ENCODE peak calls at places on chromosomes 2 and 18, in five cellular contexts. S is heart left ventricle, V is ovary, P is lower leg skin, O is pancreas. A is an unnamed sample.

GRCh38 chr2:46363535-46364170 is 66.4 kb downstream of the EPAS1 start:
- DNase-seq in O (no peak), P (no peak), V (no peak), S (no peak), A (no peak)

GRCh38 chr2:677056-677949 is at the start of gene TMEM18:
- DNase-seq in O (peak), V (peak), S (peak), P (peak), A (peak)

GRCh38 chr18:79576686-79577351 is 102.8 kb upstream of the CTDP1 start:
- DNase-seq in S (peak), O (peak), V (peak), P (no peak), A (no peak)

GRCh38 chr2:136225950-136226835 is 108.2 kb upstream of the CXCR4 start:
- DNase-seq in V (no peak), P (no peak), S (no peak), O (no peak), A (peak)

GRCh38 chr2:174949988-174950687 is 55.0 kb downstream of the CHN1 start:
- DNase-seq in S (no peak), O (no peak), P (no peak), V (no peak), A (no peak)

GRCh38 chr2:241491549-241492173 is 16.7 kb downstream of the STK25 start:
- DNase-seq in P (no peak), V (no peak), O (no peak), S (no peak), A (no peak)

GRCh38 chr2:54634564-54635511 is 88.6 kb upstream of the EML6 start:
- DNase-seq in O (no peak), P (peak), S (peak), V (peak), A (no peak)

GRCh38 chr2:55842009-55842408 is 81.6 kb downstream of the EFEMP1 start:
- DNase-seq in V (no peak), O (no peak), P (no peak), S (no peak), A (no peak)

GRCh38 chr2:158664987-158665386 is 130.1 kb upstream of the DAPL1 start:
- DNase-seq in O (no peak), P (no peak), S (no peak), V (no peak), A (no peak)

GRCh38 chr2:74425523-74425922 is 4.0 kb downstream of the WDR54 start:
- DNase-seq in P (no peak), V (no peak), S (no peak), O (no peak), A (no peak)

GRCh38 chr2:129302106-129302505 is 677.4 kb upstream of the RAB6C start:
- DNase-seq in S (no peak), P (no peak), O (no peak), V (no peak), A (no peak)

GRCh38 chr2:160336091-160336490 is 136.0 kb upstream of the ITGB6 start:
- DNase-seq in P (no peak), V (no peak), S (no peak), O (no peak), A (no peak)

GRCh38 chr2:31978436-31978835 is 32.4 kb downstream of the MEMO1 start:
- DNase-seq in S (no peak), O (no peak), V (no peak), P (no peak), A (no peak)

GRCh38 chr2:52386433-52386832 is 1354.5 kb upstream of the NRXN1 start:
- DNase-seq in O (no peak), V (no peak), P (no peak), S (no peak), A (no peak)

GRCh38 chr18:77065221-77065981 is 67.2 kb downstream of the MBP start:
- DNase-seq in P (no peak), O (no peak), S (peak), V (no peak), A (no peak)

GRCh38 chr2:109030870-109031480 is 42.0 kb upstream of the EDAR start:
- DNase-seq in S (no peak), O (no peak), V (no peak), P (no peak), A (no peak)

GRCh38 chr2:109033171-109033570 is 44.2 kb upstream of the EDAR start:
- DNase-seq in P (no peak), V (no peak), S (no peak), O (no peak), A (no peak)

GRCh38 chr2:109031481-109032228 is 42.6 kb upstream of the EDAR start:
- DNase-seq in O (peak), S (peak), V (peak), P (peak), A (peak)

GRCh38 chr2:109029444-109030193 is 40.6 kb upstream of the EDAR start:
- DNase-seq in P (no peak), S (no peak), V (no peak), O (no peak), A (no peak)

GRCh38 chr2:109032229-109032800 is 43.3 kb upstream of the EDAR start:
- DNase-seq in S (no peak), P (no peak), V (no peak), O (no peak), A (no peak)
- H3K4me3 ChIP-seq in S (peak), P (no peak), V (no peak), O (peak), A (no peak)

GRCh38 chr18:25228410-25228809 is 123.6 kb downstream of the ZNF521 start:
- DNase-seq in V (no peak), S (no peak), P (no peak), O (no peak), A (no peak)
- H3K4me3 ChIP-seq in V (no peak), S (no peak), P (no peak), O (no peak), A (no peak)

GRCh38 chr2:9914384-9915065 is 37.0 kb upstream of the GRHL1 start:
- DNase-seq in O (no peak), V (no peak), S (no peak), P (no peak), A (no peak)
- H3K4me3 ChIP-seq in O (no peak), V (no peak), S (no peak), P (no peak), A (no peak)

GRCh38 chr2:161625996-161626395 is 1.8 kb downstream of the SLC4A10 start:
- DNase-seq in S (no peak), O (no peak), P (no peak), V (no peak), A (no peak)
- H3K4me3 ChIP-seq in S (no peak), O (no peak), P (no peak), V (no peak), A (no peak)

GRCh38 chr2:69831354-69831905 is 2.0 kb downstream of the GMCL1 start:
- DNase-seq in P (no peak), O (no peak), S (no peak), V (no peak), A (no peak)
- H3K4me3 ChIP-seq in P (no peak), O (peak), S (peak), V (peak), A (no peak)

DNA sequence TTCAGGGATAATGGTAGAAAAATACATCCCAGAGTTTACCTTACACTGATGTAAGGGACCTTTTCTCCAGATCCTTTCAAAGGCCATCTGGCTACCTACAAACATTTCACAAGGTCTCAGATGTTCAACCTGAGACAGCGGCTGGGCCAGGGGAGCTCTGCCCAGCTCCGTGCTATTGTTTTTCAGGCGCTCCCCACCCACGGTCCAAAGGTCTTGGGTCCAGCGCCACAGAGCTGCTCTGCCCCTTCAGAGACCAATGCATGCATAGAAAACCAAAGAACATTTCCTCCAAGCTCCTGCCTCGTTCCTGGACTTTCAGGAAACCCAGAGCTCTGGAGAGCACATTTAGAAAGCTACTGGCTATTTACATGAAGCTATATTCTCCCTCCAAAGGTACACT is 40.3 kb downstream of the COPS8 start:
- DNase-seq in P (no peak), S (no peak), V (no peak), O (no peak), A (peak)
- H3K4me3 ChIP-seq in P (no peak), S (no peak), V (no peak), O (no peak), A (no peak)

GRCh38 chr2:148549001-148549400 is 95.5 kb upstream of the EPC2 start:
- DNase-seq in V (no peak), S (no peak), P (no peak), O (no peak), A (no peak)

GRCh38 chr2:148555622-148556294 is 88.8 kb upstream of the EPC2 start:
- DNase-seq in V (no peak), S (no peak), P (no peak), O (no peak), A (no peak)

GRCh38 chr2:148552675-148553331 is 91.7 kb upstream of the EPC2 start:
- DNase-seq in P (no peak), S (no peak), O (no peak), V (no peak), A (no peak)

GRCh38 chr2:148554459-148555247 is 89.9 kb upstream of the EPC2 start:
- DNase-seq in V (no peak), P (no peak), O (no peak), S (no peak), A (no peak)

GRCh38 chr2:148553332-148553887 is 91.1 kb upstream of the EPC2 start:
- DNase-seq in O (no peak), P (no peak), V (no peak), S (no peak), A (no peak)
- H3K4me3 ChIP-seq in O (no peak), P (no peak), V (peak), S (peak), A (no peak)

DNA sequence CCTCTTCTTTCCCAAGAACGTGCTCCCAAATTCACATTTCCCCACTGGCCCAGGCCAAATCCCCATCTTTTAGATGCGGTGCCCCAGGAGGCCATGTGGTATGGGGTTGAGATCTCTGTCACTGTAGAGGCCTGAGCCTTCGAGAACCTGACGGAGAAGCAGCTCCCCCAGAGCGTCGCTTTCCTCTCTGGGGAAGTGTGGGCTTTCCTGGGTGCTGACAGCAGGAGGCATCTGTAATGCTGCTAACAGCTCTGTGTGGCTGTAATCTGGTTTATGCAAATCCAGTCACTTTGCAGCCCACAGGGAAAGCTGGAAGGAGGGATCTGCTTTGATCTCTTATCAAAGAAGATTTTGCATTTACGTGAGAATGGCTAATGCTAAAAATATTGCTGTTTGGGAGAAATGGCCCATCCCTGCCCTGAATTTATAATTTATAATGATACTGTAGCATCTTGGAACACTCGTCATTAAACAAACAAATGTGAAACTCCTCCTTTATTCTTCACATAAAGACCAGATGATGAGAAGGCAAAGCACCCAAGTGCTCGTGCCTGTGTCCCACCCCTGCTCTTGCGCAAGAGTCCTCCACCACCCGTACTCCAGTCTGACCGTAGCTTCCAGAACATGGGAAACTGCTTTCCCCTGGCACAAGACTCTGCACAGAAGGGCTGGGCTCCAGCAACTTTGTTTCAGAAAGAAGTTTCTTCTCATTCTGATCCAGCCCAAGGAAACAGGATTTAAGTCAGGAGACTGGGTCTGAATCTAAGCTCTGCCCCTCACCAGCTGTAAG is 109.9 kb upstream of the EPC2 start:
- DNase-seq in O (no peak), V (no peak), P (peak), S (peak), A (no peak)
- H3K4me3 ChIP-seq in O (no peak), V (no peak), P (no peak), S (no peak), A (no peak)

DNA sequence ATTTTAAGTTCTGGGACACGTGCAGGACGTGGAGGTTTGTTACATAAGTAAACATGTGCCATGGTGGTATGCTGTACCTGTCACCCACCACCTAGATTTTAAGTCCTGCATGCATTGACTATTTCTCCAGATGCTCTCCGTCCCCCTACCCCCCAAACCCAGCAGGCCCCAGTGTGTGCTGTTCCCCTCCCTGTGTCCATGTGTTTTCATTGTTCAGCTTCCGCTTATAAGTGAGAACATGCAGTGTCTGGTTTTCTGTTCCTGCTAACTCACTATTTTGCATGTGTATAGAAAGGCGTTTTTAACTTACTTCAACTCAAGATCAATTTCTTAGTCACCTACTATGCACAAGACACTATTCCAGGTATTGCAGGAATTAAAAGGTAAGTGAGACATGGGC is 128.0 kb downstream of the PLCL1 start:
- DNase-seq in O (no peak), P (no peak), V (no peak), S (no peak), A (no peak)
- H3K4me3 ChIP-seq in O (no peak), P (no peak), V (no peak), S (no peak), A (no peak)

GRCh38 chr2:237222683-237223082 is 137.0 kb downstream of the COPS8 start:
- DNase-seq in O (no peak), S (no peak), P (no peak), V (no peak), A (no peak)

GRCh38 chr2:237223208-237223861 is 137.6 kb downstream of the COPS8 start:
- DNase-seq in P (no peak), S (peak), V (peak), O (no peak), A (no peak)

GRCh38 chr2:237221443-237221842 is 135.8 kb downstream of the COPS8 start:
- DNase-seq in S (no peak), V (no peak), O (no peak), P (no peak), A (no peak)

GRCh38 chr2:237218756-237219155 is 133.1 kb downstream of the COPS8 start:
- DNase-seq in O (no peak), V (no peak), S (no peak), P (no peak), A (no peak)

GRCh38 chr2:237222178-237222577 is 136.5 kb downstream of the COPS8 start:
- DNase-seq in V (no peak), S (peak), P (no peak), O (no peak), A (no peak)
- H3K4me3 ChIP-seq in V (no peak), S (no peak), P (no peak), O (no peak), A (no peak)